ENCODE peak calls at places on chromosomes 12 and 14, in nine cellular contexts. M is Right ventricle myocardium superior; P is stimulated activated CD4-positive, alpha-beta T cell treated with anti-CD3 and anti-CD28 coated beads, Interleukin-4, amount 100 ng/mL, for 1 hour; O is activated naive CD8-positive, alpha-beta T cell treated with anti-CD3 and anti-CD28 coated beads for 36 hours; W is upper lobe of right lung; Y is neural crest cell; J is HTR-8/SVneo; L is NCI-H1092; Z is thoracic aorta. T is an unnamed sample.
A peak's percentile ranks its signal among the peaks of the same experiment; 100 is the strongest.

GRCh38 chr12:12405882-12406281 is 49.0 kb downstream of the BORCS5 start:
- DNase-seq in W (peak; percentile 81), Z (no peak), M (no peak), P (no peak), O (no peak), Y (no peak), J (no peak), L (peak; percentile 21), T (no peak)

GRCh38 chr12:93616584-93617101 is 44.2 kb downstream of the SOCS2 start:
- DNase-seq in J (no peak), M (no peak), Z (no peak), L (no peak), Y (no peak), W (no peak), O (no peak), P (no peak), T (peak; percentile 96)

GRCh38 chr12:117907108-117907689 is 61.6 kb downstream of the KSR2 start:
- DNase-seq in P (no peak), Z (no peak), M (no peak), Y (no peak), L (no peak), W (no peak), J (no peak), O (no peak), T (no peak)

GRCh38 chr14:78967111-78967809 is 797.1 kb downstream of the NRXN3 start:
- DNase-seq in J (peak; percentile 27), W (no peak), Y (no peak), L (no peak), P (no peak), M (no peak), O (no peak), Z (no peak), T (no peak)

GRCh38 chr12:76922821-76923315 is 44.0 kb upstream of the CSRP2 start:
- DNase-seq in P (no peak), L (no peak), O (no peak), Z (no peak), W (no peak), M (no peak), Y (no peak), J (no peak), T (no peak)

GRCh38 chr12:56839489-56840442 is 76.6 kb downstream of the HSD17B6 start:
- DNase-seq in Z (no peak), Y (peak; percentile 30), P (peak; percentile 28), W (peak; percentile 67), J (peak; percentile 46), M (peak; percentile 50), L (no peak), O (peak; percentile 24), T (peak; percentile 48)

GRCh38 chr12:5217936-5218335 is 174.3 kb downstream of the KCNA5 start:
- DNase-seq in P (no peak), Y (no peak), M (no peak), L (no peak), O (no peak), J (no peak), W (no peak), Z (no peak), T (no peak)

GRCh38 chr12:129662184-129662583 is 241.6 kb downstream of the TMEM132D start:
- DNase-seq in M (no peak), J (no peak), Y (no peak), W (no peak), Z (no peak), L (no peak), O (no peak), P (no peak), T (no peak)

GRCh38 chr12:89417246-89417977 is 65.1 kb upstream of the DUSP6 start:
- DNase-seq in L (no peak), Z (no peak), P (no peak), W (no peak), J (no peak), Y (no peak), O (no peak), M (no peak), T (no peak)

GRCh38 chr12:89346741-89347324 is 5.5 kb downstream of the DUSP6 start:
- DNase-seq in M (no peak), J (no peak), O (no peak), Z (no peak), L (peak; percentile 36), P (no peak), W (no peak), Y (no peak), T (no peak)

GRCh38 chr12:105555556-105555973 is 225.1 kb downstream of the C12orf75 start:
- DNase-seq in J (no peak), Z (no peak), M (no peak), Y (no peak), W (no peak), O (no peak), L (no peak), P (no peak), T (no peak)